ENCODE peak calls at places on chromosomes 6 and 20, in ten cellular contexts. X is ascending aorta, U is foreskin fibroblast, D is GM20000, N is GM13977, E is heart left ventricle, G is hepatocyte, H is prostate gland, K is adrenal gland, P is cardiac muscle cell. Q is an unnamed sample.

GRCh38 chr6:43669050-43669921 is 18.3 kb downstream of the MRPS18A start:
- DNase-seq in X (no peak), U (peak; percentile 78), D (no peak), N (no peak), E (peak; percentile 77), G (peak; percentile 51), H (no peak), K (peak; percentile 37), P (peak; percentile 11), Q (no peak)

GRCh38 chr20:25317351-25318075 is 69.6 kb downstream of the PYGB start:
- DNase-seq in X (no peak), U (no peak), D (no peak), N (no peak), E (peak; percentile 11), G (no peak), H (no peak), K (peak; percentile 21), P (no peak), Q (no peak)

GRCh38 chr6:164927288-164928040 is 381.9 kb downstream of the C6orf118 start:
- DNase-seq in X (no peak), U (peak; percentile 76), D (peak; percentile 70), N (peak; percentile 74), E (peak; percentile 61), G (peak; percentile 81), H (peak; percentile 46), K (peak; percentile 68), P (peak; percentile 77), Q (peak; percentile 84)

GRCh38 chr20:44231193-44231592 is 15.9 kb upstream of the GDAP1L1 start:
- DNase-seq in X (no peak), U (no peak), D (no peak), N (no peak), E (no peak), G (no peak), H (no peak), K (no peak), P (no peak), Q (no peak)

GRCh38 chr6:53795702-53796450 is 1.1 kb downstream of the LRRC1 start:
- DNase-seq in X (no peak), U (peak; percentile 40), D (peak; percentile 20), N (no peak), E (peak; percentile 35), G (peak; percentile 68), H (peak; percentile 36), K (peak; percentile 47), P (peak; percentile 56), Q (peak; percentile 12)

GRCh38 chr20:12653642-12654041 is 355.1 kb upstream of the SPTLC3 start:
- DNase-seq in X (no peak), U (no peak), D (no peak), N (no peak), E (no peak), G (no peak), H (no peak), K (no peak), P (no peak), Q (no peak)

GRCh38 chr20:56513096-56513806 is 11.3 kb upstream of the FAM209A start:
- DNase-seq in X (no peak), U (no peak), D (no peak), N (no peak), E (no peak), G (no peak), H (no peak), K (no peak), P (no peak), Q (no peak)

GRCh38 chr6:159934181-159934580 is 34.7 kb upstream of the IGF2R start:
- DNase-seq in X (no peak), U (peak; percentile 59), D (no peak), N (no peak), E (no peak), G (no peak), H (no peak), K (no peak), P (no peak), Q (no peak)

GRCh38 chr6:125750692-125751333 is 1.4 kb downstream of the HEY2 start:
- DNase-seq in X (no peak), U (no peak), D (no peak), N (no peak), E (no peak), G (no peak), H (no peak), K (no peak), P (no peak), Q (no peak)

GRCh38 chr20:25408890-25409289 is 1.4 kb downstream of the GINS1 start:
- DNase-seq in X (no peak), U (no peak), D (no peak), N (no peak), E (no peak), G (no peak), H (no peak), K (no peak), P (no peak), Q (no peak)

GRCh38 chr6:15501806-15502450 is 160.9 kb downstream of the DTNBP1 start:
- DNase-seq in X (no peak), U (peak; percentile 59), D (no peak), N (no peak), E (peak; percentile 33), G (peak; percentile 72), H (no peak), K (peak; percentile 66), P (no peak), Q (no peak)

GRCh38 chr6:34045698-34046097 is 100.2 kb downstream of the GRM4 start:
- DNase-seq in X (no peak), U (no peak), D (no peak), N (no peak), E (no peak), G (no peak), H (no peak), K (no peak), P (no peak), Q (no peak)

GRCh38 chr20:33298391-33298790 is 15.4 kb downstream of the BPIFB1 start:
- DNase-seq in X (no peak), U (no peak), D (no peak), N (no peak), E (no peak), G (no peak), H (no peak), K (no peak), P (no peak), Q (no peak)

GRCh38 chr20:63962426-63963347 is 6.5 kb upstream of the UCKL1 start:
- DNase-seq in X (no peak), U (peak; percentile 1), D (no peak), N (no peak), E (peak; percentile 18), G (no peak), H (no peak), K (no peak), P (no peak), Q (no peak)

GRCh38 chr6:103672169-103672568 is 1187.5 kb downstream of the HACE1 start:
- DNase-seq in X (no peak), U (no peak), D (no peak), N (no peak), E (no peak), G (peak; percentile 10), H (no peak), K (no peak), P (peak; percentile 9), Q (no peak)

DNA sequence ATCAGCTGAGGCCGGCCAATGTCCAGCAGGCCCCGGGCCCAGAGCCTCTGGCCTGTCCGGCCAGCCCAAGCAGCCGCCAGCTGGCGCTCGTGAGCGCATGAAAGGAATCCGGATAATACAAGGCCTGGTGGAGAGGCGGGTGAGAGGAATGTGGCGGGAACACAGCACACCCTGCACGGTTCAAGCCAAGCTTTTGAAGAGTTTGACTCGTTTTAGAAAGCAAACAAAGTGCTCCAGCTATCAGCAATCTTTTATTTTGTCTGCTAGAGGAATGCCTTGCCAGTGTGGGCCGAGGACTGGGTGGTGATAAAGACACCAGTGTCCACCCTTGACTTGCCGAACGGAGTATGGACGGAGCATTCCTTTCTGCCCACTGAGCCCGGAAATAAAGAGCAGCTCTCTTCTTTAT is 9.3 kb upstream of the NEDD9 start:
- DNase-seq in X (no peak), U (peak; percentile 54), D (no peak), N (no peak), E (peak; percentile 48), G (peak; percentile 68), H (no peak), K (peak; percentile 48), P (peak; percentile 78), Q (peak; percentile 66)
- TF ChIP-seq CTCF in X (peak; percentile 88), U (peak; percentile 31), D (no peak), N (no peak), E (peak; percentile 67), G (peak; percentile 60), H (peak; percentile 53), K (peak; percentile 38), P (peak; percentile 97), Q (peak; percentile 58)

DNA sequence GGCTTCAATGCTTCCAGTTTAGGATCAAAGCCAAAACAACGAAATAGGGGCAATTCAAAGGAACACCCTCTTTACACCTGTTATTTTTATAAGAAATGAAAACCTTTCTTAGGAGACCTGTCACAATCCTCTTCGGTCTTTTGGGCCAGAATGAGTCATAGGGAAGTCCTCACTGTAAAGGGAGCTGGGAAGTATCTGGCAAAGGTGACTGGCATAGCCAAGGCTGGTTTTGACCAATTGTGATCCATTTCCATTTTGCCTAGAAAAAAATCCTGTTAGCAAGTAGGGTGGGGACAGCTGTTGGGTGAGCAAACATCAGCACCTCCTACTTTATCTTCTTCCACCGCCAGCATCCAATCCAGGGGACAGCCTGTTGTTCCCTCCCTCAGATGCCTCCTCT is 343.2 kb upstream of the SULF2 start:
- DNase-seq in X (no peak), U (no peak), D (no peak), N (no peak), E (no peak), G (no peak), H (no peak), K (no peak), P (no peak), Q (no peak)
- TF ChIP-seq CTCF in X (no peak), U (no peak), D (no peak), N (no peak), E (no peak), G (no peak), H (no peak), K (no peak), P (no peak), Q (no peak)

DNA sequence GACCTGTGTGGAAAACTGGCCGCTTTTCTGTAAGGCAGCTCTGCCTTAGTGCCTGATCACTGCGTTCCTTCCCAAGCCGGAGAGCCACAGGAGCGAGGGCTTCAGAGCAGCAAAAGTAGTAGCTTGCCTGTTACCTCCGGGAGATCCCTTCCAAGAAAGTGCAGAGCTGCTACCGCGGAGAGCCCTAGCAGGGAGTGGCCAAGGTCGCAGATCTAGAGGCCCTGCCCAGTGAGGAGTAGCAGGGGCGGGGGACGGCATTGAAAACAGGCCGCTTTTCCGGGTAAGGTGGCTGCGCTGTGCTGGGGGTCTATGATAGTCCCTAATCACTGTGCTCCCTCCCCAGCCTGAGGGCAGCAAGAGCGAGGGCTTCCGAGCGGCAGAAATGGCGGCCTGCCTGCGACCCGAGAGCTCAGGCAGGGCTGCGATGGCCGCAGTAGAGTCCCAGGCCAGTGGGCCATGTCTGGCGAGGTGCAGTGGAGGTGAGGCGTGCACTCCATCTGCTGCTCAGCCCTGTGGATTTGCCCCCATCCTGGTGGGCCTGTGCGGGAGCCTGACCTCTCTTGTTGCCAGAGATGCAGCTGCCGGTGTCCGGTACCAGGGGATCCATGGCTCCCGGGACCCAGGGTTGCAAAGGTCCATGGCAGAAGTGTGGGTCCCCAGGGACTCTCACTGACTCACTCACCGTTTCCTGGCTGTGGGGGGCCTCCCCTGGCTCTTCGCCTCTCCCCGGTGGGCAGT is 67.3 kb downstream of the KLHL32 start:
- DNase-seq in X (no peak), U (no peak), D (no peak), N (no peak), E (no peak), G (no peak), H (no peak), K (no peak), P (no peak), Q (no peak)
- TF ChIP-seq CTCF in X (no peak), U (no peak), D (no peak), N (no peak), E (no peak), G (no peak), H (no peak), K (no peak), P (no peak), Q (no peak)

GRCh38 chr20:15759546-15760216 is 813.6 kb downstream of the KIF16B start:
- DNase-seq in X (no peak), U (peak; percentile 74), D (no peak), N (no peak), E (no peak), G (peak; percentile 38), H (no peak), K (no peak), P (peak; percentile 24), Q (no peak)
- TF ChIP-seq CTCF in X (peak; percentile 43), U (peak; percentile 15), D (no peak), N (no peak), E (peak; percentile 12), G (peak; percentile 43), H (no peak), K (no peak), P (no peak), Q (peak; percentile 25)